ENCODE peak calls at places on chromosomes 13 and 19, in four cellular contexts. H, N, X and T are unnamed samples. For H3K4me1, the result is how much of the 10 kb centered on the place peaks cover.

GRCh38 chr19:45177817-45178261 is at the start of gene TRAPPC6A:
- DNase-seq in X (no peak), N (no peak), H (no peak), T (no peak)

GRCh38 chr13:22312405-22312803 is 641.5 kb downstream of the FGF9 start:
- DNase-seq in N (no peak), H (no peak), X (no peak), T (no peak)

GRCh38 chr13:44908266-44908665 is 81.0 kb downstream of the NUFIP1 start:
- DNase-seq in X (no peak), H (no peak), N (no peak), T (no peak)

GRCh38 chr13:24107955-24108614 is 52.4 kb upstream of the SPATA13 start:
- DNase-seq in N (no peak), H (peak), X (no peak), T (no peak)

GRCh38 chr19:31054430-31054829 is 294.8 kb downstream of the TSHZ3 start:
- DNase-seq in H (no peak), X (peak), N (no peak), T (peak)

GRCh38 chr13:45456196-45456972 is 8.4 kb upstream of the COG3 start:
- DNase-seq in N (no peak), H (no peak), X (no peak), T (no peak)

GRCh38 chr19:7772752-7773291 is 9.8 kb downstream of the CLEC4M start:
- DNase-seq in X (no peak), N (no peak), H (no peak), T (no peak)

GRCh38 chr19:45780448-45781281 is 1.6 kb downstream of the DMPK start:
- DNase-seq in X (no peak), H (no peak), N (peak), T (no peak)

GRCh38 chr19:49654581-49654980 is 11.1 kb downstream of the IRF3 start:
- DNase-seq in X (no peak), N (no peak), H (no peak), T (no peak)

GRCh38 chr19:57167385-57167784 is at the start of gene DUXA:
- DNase-seq in N (no peak), X (no peak), H (no peak), T (no peak)

GRCh38 chr13:25268561-25268960 is 18.7 kb downstream of the MTMR6 start:
- DNase-seq in X (no peak), H (no peak), N (no peak), T (no peak)

GRCh38 chr19:17755977-17756670 is 4.8 kb downstream of the FCHO1 start:
- DNase-seq in N (peak), H (no peak), X (peak), T (peak)

GRCh38 chr13:76717092-76717491 is 169.1 kb downstream of the KCTD12 start:
- DNase-seq in H (no peak), N (no peak), X (no peak), T (no peak)

GRCh38 chr13:48401480-48401879 is 11.4 kb downstream of the LPAR6 start:
- DNase-seq in H (no peak), N (no peak), X (no peak), T (no peak)

GRCh38 chr13:23462815-23463559 is 29.5 kb upstream of the SACS start:
- DNase-seq in H (no peak), X (no peak), N (no peak), T (no peak)

GRCh38 chr19:33905473-33905936 is 108.8 kb downstream of the KCTD15 start:
- DNase-seq in X (peak), N (peak), H (peak), T (peak)

GRCh38 chr13:76009491-76009890 is 373.4 kb downstream of the LMO7 start:
- DNase-seq in H (no peak), X (no peak), N (no peak), T (no peak)

GRCh38 chr13:43776680-43777079 is 10.1 kb downstream of the ENOX1 start:
- DNase-seq in N (no peak), H (no peak), X (no peak), T (no peak)

GRCh38 chr13:32136716-32137115 is 105.1 kb downstream of the FRY start:
- DNase-seq in X (no peak), H (no peak), N (no peak), T (no peak)

GRCh38 chr19:35120492-35120891 is 4.9 kb downstream of the FXYD3 start:
- DNase-seq in X (peak), H (no peak), N (peak), T (peak)

GRCh38 chr13:46795321-46795720 is 1.6 kb downstream of the ESD start:
- DNase-seq in N (no peak), H (no peak), X (no peak), T (no peak)

GRCh38 chr13:79749985-79750551 is 269.1 kb downstream of the NDFIP2 start:
- DNase-seq in X (no peak), N (peak), H (no peak), T (no peak)

GRCh38 chr13:102587916-102588315 is 8.9 kb upstream of the TPP2 start:
- DNase-seq in N (no peak), H (no peak), X (no peak), T (no peak)

GRCh38 chr13:98144501-98145350 is 1.8 kb downstream of the FARP1 start:
- DNase-seq in N (peak), H (no peak), X (peak), T (no peak)

GRCh38 chr19:18282021-18282787 is 782 bp upstream of the JUND start:
- DNase-seq in H (peak), X (peak), N (no peak), T (no peak)

GRCh38 chr13:99995503-99996176 is 14.1 kb downstream of the ZIC2 start:
- DNase-seq in H (no peak), N (no peak), X (no peak), T (no peak)

GRCh38 chr13:58165617-58166016 is 534.1 kb downstream of the PCDH17 start:
- DNase-seq in H (no peak), X (no peak), N (no peak), T (no peak)

GRCh38 chr19:30604657-30605056 is 232.5 kb downstream of the ZNF536 start:
- DNase-seq in H (no peak), X (no peak), N (no peak), T (no peak)

GRCh38 chr19:18790566-18791314 is at the start of gene COMP:
- DNase-seq in N (no peak), H (no peak), X (no peak), T (no peak)

GRCh38 chr19:53870485-53870844 is 2.8 kb downstream of the MYADM start:
- DNase-seq in H (no peak), N (no peak), X (peak), T (no peak)
- H3K4me1 ChIP-seq in H (under half), N (under half), X (under half), T (half or more)

DNA sequence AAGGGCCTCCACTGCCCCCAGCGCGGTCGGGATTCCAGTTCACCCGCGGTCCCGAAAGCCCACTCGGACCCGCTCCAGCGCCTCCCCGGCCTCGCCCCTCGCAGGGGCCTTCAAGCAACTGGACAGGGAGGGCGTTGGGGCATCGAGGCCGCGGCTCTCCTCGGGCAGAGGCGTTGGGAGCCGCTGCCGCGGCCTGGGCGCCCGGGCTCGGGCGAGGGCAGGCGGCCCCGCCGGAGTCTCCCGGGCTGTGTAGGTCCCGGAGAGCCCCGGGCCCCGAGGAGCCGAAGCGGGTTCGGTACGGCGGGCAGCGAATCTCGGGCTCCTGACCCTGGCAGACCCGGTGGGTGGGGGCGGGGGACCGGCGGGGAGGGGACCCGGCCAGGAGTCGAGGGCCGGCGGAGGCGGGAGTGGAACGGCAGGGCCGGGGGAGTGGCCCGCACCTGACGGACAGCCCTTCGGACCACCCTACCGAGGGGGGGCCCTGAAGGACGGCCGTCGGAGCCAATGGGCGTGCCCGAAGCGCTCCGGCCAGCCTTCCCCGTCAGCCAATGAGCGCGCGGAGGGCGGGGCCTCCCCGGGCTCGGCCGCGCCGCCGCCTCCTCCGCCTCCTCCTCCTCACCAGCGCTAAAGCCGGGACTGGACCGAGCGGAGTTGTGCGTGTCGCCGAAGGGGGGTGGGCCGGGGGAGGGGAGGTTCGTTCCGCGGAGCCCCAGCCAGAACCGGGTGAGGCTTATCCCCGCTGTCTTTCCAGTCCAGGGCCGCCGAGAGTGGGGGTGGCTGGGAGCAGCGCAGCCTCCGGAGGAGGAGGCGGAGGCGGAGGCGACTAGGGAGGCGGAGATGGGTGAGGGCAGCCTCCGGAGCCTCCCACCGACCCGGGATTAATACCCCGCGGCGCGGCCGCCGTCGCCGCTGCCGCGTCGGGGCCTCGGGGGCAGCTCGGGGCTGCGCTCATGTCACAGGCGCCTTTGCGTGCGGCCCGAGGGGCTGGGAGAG is at the start of gene ZMYM2:
- DNase-seq in N (peak), H (peak), X (peak), T (peak)
- TF ChIP-seq CTCF in N (no peak), H (no peak), X (no peak), T (no peak)

GRCh38 chr19:2237051-2237868 is 636 bp downstream of the SF3A2 start:
- DNase-seq in X (no peak), N (no peak), H (no peak), T (no peak)
- H3K4me1 ChIP-seq in X (under half), N (half or more), H (half or more), T (half or more)

DNA sequence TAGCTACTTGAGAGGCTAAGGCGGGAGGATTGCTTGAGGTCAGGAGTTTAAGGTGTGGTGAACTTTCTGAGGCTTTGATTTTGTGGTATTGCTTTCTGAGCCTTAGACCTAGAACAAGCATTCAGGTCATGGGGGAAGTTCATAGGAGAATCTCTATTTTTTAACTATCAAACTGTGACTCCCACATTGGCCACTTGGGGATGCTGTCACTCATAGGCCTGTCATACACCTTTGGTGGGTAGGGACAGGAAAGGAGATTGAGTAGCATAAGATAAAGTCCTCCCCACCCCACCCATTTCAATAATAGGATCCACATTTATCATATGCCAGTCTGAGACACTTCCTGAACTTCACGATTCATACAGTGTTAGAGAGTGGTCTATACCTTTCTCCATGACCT is 41.9 kb upstream of the PSG2 start:
- DNase-seq in X (no peak), H (no peak), N (no peak), T (no peak)
- TF ChIP-seq CTCF in X (no peak), H (no peak), N (no peak), T (no peak)

GRCh38 chr19:13841339-13842293 is 35.3 kb upstream of the NANOS3 start:
- DNase-seq in X (peak), N (peak), H (peak), T (peak)
- H3K4me1 ChIP-seq in X (under half), N (half or more), H (half or more), T (under half)

GRCh38 chr13:110600980-110601379 is 14.4 kb upstream of the NAXD start:
- DNase-seq in N (no peak), X (no peak), H (no peak), T (no peak)

GRCh38 chr13:110605132-110605531 is 10.2 kb upstream of the NAXD start:
- DNase-seq in X (no peak), N (no peak), H (no peak), T (no peak)

GRCh38 chr13:110597041-110597689 is 18.2 kb upstream of the NAXD start:
- DNase-seq in N (no peak), X (no peak), H (no peak), T (no peak)

DNA sequence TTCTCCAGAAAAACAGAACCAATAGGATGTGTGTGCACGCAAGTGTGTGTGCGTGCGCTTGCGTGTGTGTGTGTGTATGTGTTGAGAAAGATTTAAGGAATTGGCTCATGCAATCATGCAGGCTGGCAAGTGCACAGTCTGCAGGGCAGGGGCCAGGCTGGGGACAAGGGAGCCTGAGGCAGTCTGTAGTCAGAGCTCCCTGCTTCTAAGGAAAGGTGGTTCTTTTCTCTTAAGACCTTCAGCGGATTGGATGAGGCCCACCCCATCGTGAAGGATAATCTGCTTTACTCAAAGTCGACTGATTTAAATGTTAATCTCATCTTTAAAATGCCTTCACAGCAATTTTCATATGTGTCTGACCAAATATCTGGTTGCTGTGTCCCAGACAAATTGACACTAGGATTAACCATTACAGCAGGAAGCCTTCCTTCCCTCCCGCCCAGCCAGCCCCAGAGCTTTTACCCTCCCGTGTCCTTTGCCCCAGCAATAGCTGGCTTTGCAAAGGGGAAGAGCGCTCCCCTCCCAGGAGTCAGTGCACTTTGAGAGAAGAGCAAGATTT is 15.0 kb upstream of the NAXD start:
- DNase-seq in N (no peak), H (no peak), X (no peak), T (no peak)
- TF ChIP-seq CTCF in N (no peak), H (no peak), X (no peak), T (no peak)

GRCh38 chr13:113533441-113533840 is 42.9 kb upstream of the DCUN1D2 start:
- DNase-seq in N (no peak), H (peak), X (no peak), T (no peak)
- H3K4me1 ChIP-seq in N (under half), H (under half), X (under half), T (under half)

GRCh38 chr19:1177322-1178114 is 3.5 kb upstream of the SBNO2 start:
- DNase-seq in H (peak), X (no peak), N (no peak), T (no peak)
- TF ChIP-seq CTCF in H (peak), X (no peak), N (no peak), T (no peak)

GRCh38 chr19:16584825-16585801 is 12.9 kb upstream of the SLC35E1 start:
- DNase-seq in N (no peak), H (no peak), X (no peak), T (no peak)

GRCh38 chr19:16581145-16581970 is 9.1 kb upstream of the SLC35E1 start:
- DNase-seq in N (peak), X (no peak), H (no peak), T (peak)

GRCh38 chr19:16579381-16579780 is 7.2 kb upstream of the SLC35E1 start:
- DNase-seq in H (no peak), N (no peak), X (no peak), T (no peak)

GRCh38 chr19:16582486-16583261 is 10.5 kb upstream of the SLC35E1 start:
- DNase-seq in X (no peak), N (no peak), H (no peak), T (no peak)

GRCh38 chr19:16581971-16582343 is 9.7 kb upstream of the SLC35E1 start:
- DNase-seq in H (no peak), X (no peak), N (peak), T (no peak)
- H3K4me1 ChIP-seq in H (half or more), X (under half), N (half or more), T (half or more)